ENCODE peak calls at places on chromosomes 3 and 15, in six cellular contexts. One of them, this sample, is unnamed.

GRCh38 chr3:58683001-58683845 is 16.6 kb upstream of the FAM3D start:
- DNase-seq in natural killer cell: no peak
- DNase-seq in globus pallidus: no peak
- DNase-seq in fibroblast of mammary gland: peak
- DNase-seq in OCI-M1: no peak
- DNase-seq in B cell: no peak
- DNase-seq in this sample: no peak

GRCh38 chr3:14565791-14566588 is 25.8 kb upstream of the GRIP2 start:
- DNase-seq in globus pallidus: no peak
- DNase-seq in natural killer cell: no peak
- DNase-seq in B cell: no peak
- DNase-seq in fibroblast of mammary gland: peak
- DNase-seq in OCI-M1: peak
- DNase-seq in this sample: no peak

GRCh38 chr3:63993653-63994079 is 29.6 kb downstream of the PSMD6 start:
- DNase-seq in OCI-M1: peak
- DNase-seq in globus pallidus: peak
- DNase-seq in B cell: peak
- DNase-seq in natural killer cell: peak
- DNase-seq in fibroblast of mammary gland: peak
- DNase-seq in this sample: peak

GRCh38 chr3:72080101-72080500 is 295.2 kb upstream of the PROK2 start:
- DNase-seq in fibroblast of mammary gland: no peak
- DNase-seq in natural killer cell: no peak
- DNase-seq in OCI-M1: no peak
- DNase-seq in B cell: no peak
- DNase-seq in globus pallidus: no peak
- DNase-seq in this sample: no peak

GRCh38 chr3:192005989-192006388 is 545.0 kb downstream of the PYDC2 start:
- DNase-seq in natural killer cell: no peak
- DNase-seq in OCI-M1: peak
- DNase-seq in B cell: no peak
- DNase-seq in fibroblast of mammary gland: no peak
- DNase-seq in globus pallidus: no peak
- DNase-seq in this sample: no peak

GRCh38 chr3:4994144-4994730 is 15.0 kb downstream of the BHLHE40 start:
- DNase-seq in fibroblast of mammary gland: peak
- DNase-seq in B cell: no peak
- DNase-seq in natural killer cell: no peak
- DNase-seq in globus pallidus: no peak
- DNase-seq in OCI-M1: no peak
- DNase-seq in this sample: peak

GRCh38 chr3:186109897-186110803 is 1.3 kb upstream of the ETV5 start:
- DNase-seq in natural killer cell: peak
- DNase-seq in B cell: peak
- DNase-seq in fibroblast of mammary gland: peak
- DNase-seq in OCI-M1: peak
- DNase-seq in globus pallidus: no peak
- DNase-seq in this sample: no peak

GRCh38 chr3:110267304-110267703 is 804.3 kb upstream of the NECTIN3 start:
- DNase-seq in OCI-M1: no peak
- DNase-seq in globus pallidus: no peak
- DNase-seq in fibroblast of mammary gland: no peak
- DNase-seq in B cell: no peak
- DNase-seq in natural killer cell: no peak
- DNase-seq in this sample: no peak

GRCh38 chr3:160781429-160781828 is 25.4 kb downstream of the PPM1L start:
- DNase-seq in OCI-M1: no peak
- DNase-seq in natural killer cell: no peak
- DNase-seq in fibroblast of mammary gland: no peak
- DNase-seq in B cell: no peak
- DNase-seq in globus pallidus: no peak
- DNase-seq in this sample: no peak

GRCh38 chr15:66898656-66899402 is 166.6 kb upstream of the SMAD3 start:
- DNase-seq in B cell: no peak
- DNase-seq in natural killer cell: no peak
- DNase-seq in globus pallidus: no peak
- DNase-seq in OCI-M1: no peak
- DNase-seq in fibroblast of mammary gland: no peak
- DNase-seq in this sample: no peak

GRCh38 chr3:67715911-67716310 is 61.5 kb upstream of the SUCLG2 start:
- DNase-seq in natural killer cell: no peak
- DNase-seq in B cell: no peak
- DNase-seq in OCI-M1: no peak
- DNase-seq in globus pallidus: no peak
- DNase-seq in fibroblast of mammary gland: no peak
- DNase-seq in this sample: no peak

GRCh38 chr3:73664389-73664788 is 39.6 kb upstream of the PDZRN3 start:
- DNase-seq in natural killer cell: no peak
- DNase-seq in OCI-M1: no peak
- DNase-seq in fibroblast of mammary gland: no peak
- DNase-seq in B cell: no peak
- DNase-seq in globus pallidus: no peak
- DNase-seq in this sample: no peak

GRCh38 chr15:45705510-45706473 is 71.0 kb downstream of the SQOR start:
- DNase-seq in globus pallidus: peak
- DNase-seq in B cell: peak
- DNase-seq in natural killer cell: peak
- DNase-seq in fibroblast of mammary gland: peak
- DNase-seq in OCI-M1: peak
- DNase-seq in this sample: no peak

GRCh38 chr15:59362339-59362738 is 10.3 kb downstream of the MYO1E start:
- DNase-seq in globus pallidus: no peak
- DNase-seq in natural killer cell: no peak
- DNase-seq in fibroblast of mammary gland: no peak
- DNase-seq in OCI-M1: no peak
- DNase-seq in B cell: no peak
- DNase-seq in this sample: no peak

This sample was measured in CD14-positive monocyte.